ENCODE peak calls at places on chromosomes 3 and 15, in seven cellular contexts. D, J, Z, L, V, P and C are unnamed samples.

GRCh38 chr15:38610748-38611147 is 46.1 kb upstream of the RASGRP1 start:
- DNase-seq in Z (no peak), D (no peak), J (no peak), V (no peak), L (no peak), P (no peak), C (no peak)

GRCh38 chr3:156997351-156997750 is 162.6 kb downstream of the CCNL1 start:
- DNase-seq in J (no peak), V (no peak), P (no peak), L (no peak), Z (peak; percentile 3), D (no peak), C (no peak)

GRCh38 chr3:16290007-16290826 is 25.2 kb downstream of the OXNAD1 start:
- DNase-seq in Z (peak; percentile 26), P (peak; percentile 23), L (peak; percentile 21), J (peak; percentile 73), D (peak; percentile 67), V (peak; percentile 46), C (peak; percentile 59)

GRCh38 chr3:153029350-153029749 is 132.7 kb upstream of the RAP2B start:
- DNase-seq in V (no peak), L (peak; percentile 78), D (no peak), J (no peak), Z (no peak), P (no peak), C (no peak)

GRCh38 chr3:159914421-159914820 is 74.2 kb upstream of the IL12A start:
- DNase-seq in Z (no peak), D (no peak), J (no peak), P (no peak), L (no peak), V (no peak), C (no peak)

GRCh38 chr15:81666828-81667227 is 292.8 kb upstream of the TMC3 start:
- DNase-seq in D (no peak), L (no peak), Z (no peak), J (no peak), V (no peak), P (no peak), C (no peak)

GRCh38 chr15:48084759-48085420 is 35.9 kb upstream of the SLC24A5 start:
- DNase-seq in P (peak; percentile 37), V (no peak), J (peak; percentile 37), Z (no peak), L (no peak), D (no peak), C (no peak)

GRCh38 chr3:50194128-50194902 is 2.9 kb downstream of the GNAT1 start:
- DNase-seq in J (peak; percentile 76), Z (peak; percentile 72), V (peak; percentile 74), D (peak; percentile 67), L (no peak), P (peak; percentile 59), C (peak; percentile 88)

GRCh38 chr3:195284842-195285241 is 13.9 kb upstream of the XXYLT1 start:
- DNase-seq in D (no peak), L (no peak), J (no peak), P (no peak), V (no peak), Z (no peak), C (no peak)

GRCh38 chr15:51281368-51281967 is 56.9 kb downstream of the CYP19A1 start:
- DNase-seq in L (no peak), J (peak; percentile 63), P (peak; percentile 38), D (no peak), Z (peak; percentile 26), V (peak; percentile 62), C (peak; percentile 87)

GRCh38 chr15:41183580-41183979 is 47.0 kb downstream of the EXD1 start:
- DNase-seq in D (no peak), L (no peak), V (no peak), P (no peak), J (no peak), Z (no peak), C (no peak)

GRCh38 chr15:41577863-41578735 is 19.1 kb downstream of the TYRO3 start:
- DNase-seq in P (no peak), V (no peak), D (no peak), L (no peak), Z (no peak), J (no peak), C (no peak)

GRCh38 chr3:129226374-129226773 is 23.0 kb upstream of the COPG1 start:
- DNase-seq in P (no peak), D (peak; percentile 94), V (peak; percentile 72), J (peak; percentile 94), L (no peak), Z (peak; percentile 88), C (peak; percentile 92)

GRCh38 chr15:100083572-100083971 is 258.2 kb downstream of the ADAMTS17 start:
- DNase-seq in L (no peak), Z (no peak), V (no peak), J (no peak), P (no peak), D (no peak), C (no peak)

GRCh38 chr15:58401276-58401675 is 30.5 kb upstream of the LIPC start:
- DNase-seq in Z (no peak), J (no peak), V (no peak), D (no peak), P (no peak), L (no peak), C (no peak)

GRCh38 chr15:89835190-89835564 is 20.5 kb upstream of the ANPEP start:
- DNase-seq in L (no peak), J (no peak), P (no peak), Z (no peak), V (no peak), D (no peak), C (no peak)

GRCh38 chr3:132660745-132661067 is 577 bp downstream of the UBA5 start:
- DNase-seq in J (peak; percentile 15), Z (no peak), V (no peak), D (no peak), L (no peak), P (no peak), C (no peak)

GRCh38 chr3:101945980-101946379 is 96.7 kb downstream of the NFKBIZ start:
- DNase-seq in Z (no peak), P (no peak), V (no peak), L (no peak), J (no peak), D (no peak), C (no peak)

GRCh38 chr3:52780298-52780585 is 2.8 kb downstream of the ITIH1 start:
- DNase-seq in P (no peak), Z (no peak), L (no peak), V (peak; percentile 3), D (no peak), J (no peak), C (no peak)

GRCh38 chr3:75001330-75001729 is 386.9 kb upstream of the CNTN3 start:
- DNase-seq in Z (no peak), P (no peak), J (no peak), L (no peak), V (no peak), D (no peak), C (no peak)

GRCh38 chr3:74009961-74010859 is 385.5 kb upstream of the PDZRN3 start:
- DNase-seq in V (no peak), P (no peak), D (no peak), Z (no peak), L (no peak), J (no peak), C (no peak)

GRCh38 chr15:75455424-75455981 is 4.0 kb upstream of the SIN3A start:
- DNase-seq in P (peak; percentile 80), D (peak; percentile 89), L (peak; percentile 36), J (peak; percentile 76), Z (peak; percentile 82), V (peak; percentile 93), C (peak; percentile 92)

GRCh38 chr15:63765338-63765737 is 68.4 kb downstream of the HERC1 start:
- DNase-seq in D (no peak), Z (no peak), J (no peak), L (no peak), P (no peak), V (no peak), C (no peak)

GRCh38 chr15:84033793-84034553 is 201.6 kb upstream of the GOLGA6L4 start:
- DNase-seq in L (no peak), J (peak; percentile 38), P (no peak), Z (no peak), D (no peak), V (no peak), C (no peak)

GRCh38 chr3:38627956-38628355 is 21.5 kb downstream of the SCN5A start:
- DNase-seq in Z (no peak), L (no peak), V (no peak), D (no peak), J (peak; percentile 45), P (peak; percentile 41), C (no peak)

GRCh38 chr3:52532838-52533622 is 627 bp downstream of the NT5DC2 start:
- DNase-seq in D (peak; percentile 28), Z (peak; percentile 22), J (peak; percentile 20), L (no peak), P (peak; percentile 48), V (peak; percentile 40), C (peak; percentile 63)

GRCh38 chr3:128392812-128393544 is 73.7 kb downstream of the DNAJB8 start:
- DNase-seq in V (no peak), Z (no peak), D (no peak), J (no peak), P (no peak), L (no peak), C (peak; percentile 26)

GRCh38 chr15:81001180-81002003 is 669 bp downstream of the TLNRD1 start:
- DNase-seq in D (peak; percentile 47), V (peak; percentile 73), L (no peak), Z (peak; percentile 58), P (peak; percentile 31), J (peak; percentile 50), C (peak; percentile 88)

GRCh38 chr3:159721324-159721723 is 267.3 kb upstream of the IL12A start:
- DNase-seq in J (no peak), P (no peak), D (no peak), L (no peak), V (no peak), Z (no peak), C (no peak)

GRCh38 chr3:61574854-61575253 is 13.5 kb downstream of the PTPRG start:
- DNase-seq in V (no peak), Z (peak; percentile 74), P (no peak), J (no peak), D (no peak), L (peak; percentile 91), C (no peak)
- H3K4me3 ChIP-seq in V (no peak overlapping the region), Z (no peak overlapping the region), P (no peak overlapping the region), J (no peak overlapping the region), D (no peak overlapping the region), L (peak overlapping the region; percentile 38), C (no peak overlapping the region)

DNA sequence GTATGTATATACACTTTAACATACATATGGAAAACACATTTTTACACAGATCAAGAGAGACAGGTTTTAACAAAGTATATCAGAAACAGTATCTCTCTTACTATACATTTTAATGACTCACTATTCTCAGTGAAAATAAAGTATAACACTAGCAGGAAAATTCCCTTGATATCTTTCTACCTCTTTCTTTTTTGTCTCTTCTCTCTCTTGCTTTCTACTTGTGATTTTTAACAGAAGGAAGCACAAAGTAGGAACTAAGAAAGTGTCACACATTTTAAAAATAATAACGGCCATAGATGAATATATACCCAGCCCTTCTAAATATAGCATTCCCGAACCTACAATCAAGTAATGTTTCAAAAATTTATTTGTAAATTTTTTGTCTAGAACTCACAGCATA is 4.8 kb downstream of the DENND4A start:
- DNase-seq in J (no peak), Z (no peak), D (no peak), V (no peak), P (no peak), L (no peak), C (no peak)
- H3K4me3 ChIP-seq in J (peak overlapping the region; percentile 52), Z (peak overlapping the region; percentile 15), D (no peak overlapping the region), V (no peak overlapping the region), P (no peak overlapping the region), L (no peak overlapping the region), C (no peak overlapping the region)

GRCh38 chr15:69742361-69742760 is 289.7 kb downstream of the RPLP1 start:
- DNase-seq in Z (no peak), P (no peak), L (no peak), J (no peak), V (no peak), D (no peak), C (no peak)
- H3K4me3 ChIP-seq in Z (no peak overlapping the region), P (no peak overlapping the region), L (no peak overlapping the region), J (no peak overlapping the region), V (no peak overlapping the region), D (no peak overlapping the region), C (no peak overlapping the region)

GRCh38 chr3:100927775-100928174 is 65.4 kb downstream of the ABI3BP start:
- DNase-seq in Z (no peak), V (no peak), J (no peak), L (no peak), P (no peak), D (no peak), C (no peak)
- H3K4me3 ChIP-seq in Z (no peak overlapping the region), V (no peak overlapping the region), J (no peak overlapping the region), L (no peak overlapping the region), P (no peak overlapping the region), D (no peak overlapping the region), C (no peak overlapping the region)